ENCODE peak calls at places on chromosomes 16 and 17, in six cellular contexts. I is spleen, N is right lobe of liver, H is GM12865, L is astrocyte of the cerebellum, V is glutamatergic neuron. O is an unnamed sample.
A peak's percentile ranks its signal among the peaks of the same experiment; 100 is the strongest.

GRCh38 chr17:80277751-80278671 is 17.4 kb downstream of the RNF213 start:
- DNase-seq in I (no peak), H (no peak), L (no peak), N (peak; percentile 57), V (no peak), O (no peak)

GRCh38 chr16:89983550-89983949 is 35.0 kb downstream of the DEF8 start:
- DNase-seq in H (no peak), N (no peak), L (no peak), I (no peak), V (no peak), O (peak; percentile 15)

GRCh38 chr16:68700120-68700519 is 37.0 kb upstream of the CDH1 start:
- DNase-seq in I (no peak), V (no peak), L (no peak), H (no peak), N (no peak), O (no peak)

GRCh38 chr17:60909405-60909804 is 231.8 kb downstream of the BCAS3 start:
- DNase-seq in V (no peak), H (no peak), L (no peak), N (no peak), I (no peak), O (no peak)

GRCh38 chr17:1067282-1067956 is 70.5 kb downstream of the TIMM22 start:
- DNase-seq in N (peak; percentile 24), H (no peak), L (no peak), I (no peak), V (no peak), O (no peak)

GRCh38 chr16:48811478-48811877 is 201.5 kb upstream of the N4BP1 start:
- DNase-seq in I (no peak), H (no peak), L (no peak), N (no peak), V (peak; percentile 27), O (no peak)

GRCh38 chr17:721540-721937 is 6.9 kb upstream of the VPS53 start:
- DNase-seq in V (no peak), H (no peak), L (no peak), I (no peak), N (no peak), O (no peak)

GRCh38 chr16:16144416-16144815 is 78.9 kb downstream of the ABCC6 start:
- DNase-seq in V (no peak), N (no peak), H (no peak), I (no peak), L (no peak), O (no peak)

GRCh38 chr16:53911506-53911905 is 207.6 kb downstream of the FTO start:
- DNase-seq in L (no peak), I (no peak), N (no peak), V (no peak), H (no peak), O (no peak)

GRCh38 chr17:42126836-42127235 is 4.2 kb downstream of the HSPB9 start:
- DNase-seq in L (no peak), V (no peak), N (no peak), H (no peak), I (no peak), O (no peak)

GRCh38 chr17:17035490-17035889 is 6.8 kb upstream of the MPRIP start:
- DNase-seq in I (no peak), V (no peak), N (peak; percentile 22), L (no peak), H (no peak), O (no peak)

GRCh38 chr17:59093702-59094231 is 12.9 kb downstream of the TRIM37 start:
- DNase-seq in V (no peak), I (no peak), L (peak; percentile 84), H (peak; percentile 55), N (no peak), O (no peak)

GRCh38 chr16:85781685-85782370 is 17.5 kb downstream of the EMC8 start:
- DNase-seq in H (no peak), V (no peak), L (peak; percentile 57), I (no peak), N (peak; percentile 83), O (no peak)

GRCh38 chr17:4204676-4205075 is 59.1 kb downstream of the ANKFY1 start:
- DNase-seq in V (no peak), N (no peak), I (no peak), H (no peak), L (peak; percentile 82), O (no peak)

GRCh38 chr16:79607587-79607986 is 7.0 kb upstream of the MAF start:
- DNase-seq in V (no peak), H (no peak), L (peak; percentile 55), N (no peak), I (no peak), O (no peak)

GRCh38 chr16:57635266-57636097 is 7.1 kb downstream of the ADGRG1 start:
- DNase-seq in V (no peak), I (no peak), H (no peak), L (no peak), N (peak; percentile 76), O (no peak)

GRCh38 chr16:67666032-67666537 is 465 bp downstream of the ENKD1 start:
- DNase-seq in V (peak; percentile 82), N (no peak), L (no peak), H (no peak), I (peak; percentile 89), O (peak; percentile 33)

GRCh38 chr16:84483882-84484565 is 20.4 kb downstream of the MEAK7 start:
- DNase-seq in N (no peak), I (peak; percentile 66), V (no peak), L (no peak), H (no peak), O (no peak)

GRCh38 chr17:43217614-43218087 is 6.0 kb downstream of the TMEM106A start:
- DNase-seq in V (no peak), L (no peak), I (peak; percentile 42), N (no peak), H (no peak), O (peak; percentile 69)

GRCh38 chr17:82863941-82864720 is 24.3 kb upstream of the ZNF750 start:
- DNase-seq in V (no peak), H (peak; percentile 97), I (peak; percentile 89), N (no peak), L (peak; percentile 73), O (peak; percentile 97)

GRCh38 chr16:58027341-58028167 is 2.0 kb downstream of the MMP15 start:
- DNase-seq in V (peak; percentile 40), H (no peak), L (no peak), N (peak; percentile 77), I (peak; percentile 73), O (no peak)

GRCh38 chr16:1082952-1083675 is 10.6 kb downstream of the SSTR5 start:
- DNase-seq in H (no peak), I (no peak), V (peak; percentile 18), N (no peak), L (no peak), O (no peak)

GRCh38 chr16:50742521-50743150 is 750 bp downstream of the CYLD start:
- DNase-seq in I (no peak), N (no peak), L (peak; percentile 31), V (peak; percentile 48), H (peak; percentile 67), O (peak; percentile 72)

GRCh38 chr16:71229344-71229743 is 1.2 kb downstream of the HYDIN start:
- DNase-seq in V (no peak), N (no peak), I (no peak), L (no peak), H (no peak), O (no peak)

GRCh38 chr17:57572600-57572999 is 172.5 kb downstream of the CCDC182 start:
- DNase-seq in L (no peak), H (no peak), N (no peak), V (no peak), I (no peak), O (no peak)

GRCh38 chr17:34269969-34270368 is at the start of gene CCL7:
- DNase-seq in N (no peak), H (no peak), V (no peak), I (no peak), L (no peak), O (no peak)

GRCh38 chr17:17356149-17356930 is 53.2 kb downstream of the NT5M start:
- DNase-seq in I (peak; percentile 83), L (peak; percentile 78), N (peak; percentile 77), H (peak; percentile 80), V (peak; percentile 84), O (peak; percentile 85)

GRCh38 chr17:72466199-72466598 is 345.4 kb downstream of the SOX9 start:
- DNase-seq in V (no peak), N (no peak), I (no peak), L (no peak), H (peak; percentile 78), O (no peak)

GRCh38 chr16:1790611-1791255 is 2.8 kb downstream of the IGFALS start:
- DNase-seq in H (no peak), N (peak; percentile 62), L (no peak), I (peak; percentile 67), V (no peak), O (no peak)

GRCh38 chr17:44677136-44677535 is 12.4 kb downstream of the CCDC43 start:
- DNase-seq in V (no peak), H (no peak), N (no peak), L (no peak), I (no peak), O (no peak)

GRCh38 chr17:44673893-44674292 is 15.7 kb downstream of the CCDC43 start:
- DNase-seq in N (no peak), I (no peak), L (no peak), V (no peak), H (no peak), O (no peak)

GRCh38 chr17:44672479-44673093 is 16.3 kb downstream of the MEIOC start:
- DNase-seq in H (peak; percentile 20), L (no peak), N (no peak), I (no peak), V (no peak), O (no peak)
- TF ChIP-seq CTCF in H (peak; percentile 37), L (peak; percentile 44), N (peak; percentile 53), I (peak; percentile 20), V (peak; percentile 75), O (peak; percentile 63)

GRCh38 chr17:68463211-68463990 is 6.1 kb upstream of the WIPI1 start:
- DNase-seq in H (no peak), I (no peak), V (no peak), L (no peak), N (no peak), O (no peak)
- TF ChIP-seq CTCF in H (no peak), I (no peak), V (peak; percentile 25), L (no peak), N (no peak), O (no peak)

GRCh38 chr17:64638552-64639198 is 23.4 kb downstream of the SMURF2 start:
- DNase-seq in H (no peak), L (no peak), N (no peak), V (no peak), I (no peak), O (no peak)

GRCh38 chr17:64635647-64636305 is 26.3 kb downstream of the SMURF2 start:
- DNase-seq in V (no peak), I (no peak), H (peak; percentile 68), N (no peak), L (peak; percentile 90), O (peak; percentile 45)

GRCh38 chr17:64641499-64641898 is 20.6 kb downstream of the SMURF2 start:
- DNase-seq in I (no peak), H (no peak), N (no peak), V (no peak), L (peak; percentile 75), O (peak; percentile 33)
- TF ChIP-seq CTCF in I (no peak), H (no peak), N (no peak), V (no peak), L (no peak), O (no peak)

DNA sequence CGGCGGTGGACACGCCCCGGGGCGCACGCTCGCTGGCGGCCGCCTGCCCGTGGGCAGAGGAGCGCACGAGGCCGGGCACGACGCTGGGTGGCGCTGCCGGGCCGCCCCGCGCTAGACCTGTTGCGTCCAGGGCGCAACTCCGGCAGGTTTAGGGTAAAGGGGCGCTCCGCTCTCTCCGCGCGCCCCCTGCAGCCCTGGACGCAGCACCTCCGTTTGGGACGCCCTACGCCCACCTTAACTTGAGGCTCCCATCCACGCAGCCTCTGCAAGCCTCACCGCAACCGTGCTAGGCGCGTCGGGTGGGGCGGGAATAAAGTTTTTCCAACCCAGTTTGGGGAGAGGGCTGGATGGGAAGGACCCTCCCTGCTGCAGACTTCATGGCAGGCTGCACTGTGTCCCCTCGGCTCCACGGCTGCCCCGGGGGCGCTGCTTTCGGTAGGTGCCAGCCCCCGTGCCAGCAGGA is 299 bp upstream of the SYT17 start:
- DNase-seq in H (peak; percentile 77), V (peak; percentile 78), I (peak; percentile 88), N (peak; percentile 81), L (peak; percentile 19), O (peak; percentile 53)
- TF ChIP-seq CTCF in H (peak; percentile 82), V (peak; percentile 79), I (peak; percentile 25), N (peak; percentile 90), L (peak; percentile 56), O (peak; percentile 70)